ENCODE peak calls at places on chromosome 10, in six cellular contexts. One of them, this sample, is unnamed. For H3K27me3, the result is how much of the 10 kb centered on the place peaks cover.

GRCh38 chr10:11035318-11035920 is 17.7 kb downstream of the CELF2 start:
- DNase-seq in SJSA1: no peak
- DNase-seq in adrenal gland: peak
- DNase-seq in fibroblast of lung: peak
- DNase-seq in heart right ventricle: peak
- DNase-seq in CD8-positive, alpha-beta T cell: no peak
- DNase-seq in this sample: no peak

GRCh38 chr10:49300140-49300974 is 1.4 kb downstream of the C10orf71 start:
- DNase-seq in SJSA1: no peak
- DNase-seq in adrenal gland: peak
- DNase-seq in fibroblast of lung: peak
- DNase-seq in heart right ventricle: peak
- DNase-seq in CD8-positive, alpha-beta T cell: no peak
- DNase-seq in this sample: no peak

GRCh38 chr10:133260895-133261725 is 15.6 kb downstream of the ADAM8 start:
- DNase-seq in SJSA1: peak
- DNase-seq in adrenal gland: peak
- DNase-seq in fibroblast of lung: no peak
- DNase-seq in heart right ventricle: peak
- DNase-seq in CD8-positive, alpha-beta T cell: no peak
- DNase-seq in this sample: no peak

GRCh38 chr10:114982989-114983388 is 45.0 kb downstream of the TRUB1 start:
- DNase-seq in SJSA1: no peak
- DNase-seq in adrenal gland: no peak
- DNase-seq in fibroblast of lung: no peak
- DNase-seq in heart right ventricle: no peak
- DNase-seq in CD8-positive, alpha-beta T cell: no peak
- DNase-seq in this sample: no peak

GRCh38 chr10:3115685-3116084 is 48.3 kb downstream of the PFKP start:
- DNase-seq in SJSA1: no peak
- DNase-seq in adrenal gland: no peak
- DNase-seq in fibroblast of lung: no peak
- DNase-seq in heart right ventricle: no peak
- DNase-seq in CD8-positive, alpha-beta T cell: no peak
- DNase-seq in this sample: no peak

GRCh38 chr10:119723624-119724023 is 2.2 kb upstream of the INPP5F start:
- DNase-seq in SJSA1: no peak
- DNase-seq in adrenal gland: no peak
- DNase-seq in fibroblast of lung: no peak
- DNase-seq in heart right ventricle: no peak
- DNase-seq in CD8-positive, alpha-beta T cell: no peak
- DNase-seq in this sample: no peak

GRCh38 chr10:93945814-93946213 is 47.9 kb upstream of the PLCE1 start:
- DNase-seq in SJSA1: no peak
- DNase-seq in adrenal gland: no peak
- DNase-seq in fibroblast of lung: peak
- DNase-seq in heart right ventricle: no peak
- DNase-seq in CD8-positive, alpha-beta T cell: no peak
- DNase-seq in this sample: no peak

GRCh38 chr10:86668297-86669165 is at the start of gene LDB3:
- DNase-seq in SJSA1: peak
- DNase-seq in adrenal gland: no peak
- DNase-seq in fibroblast of lung: peak
- DNase-seq in heart right ventricle: peak
- DNase-seq in CD8-positive, alpha-beta T cell: no peak
- DNase-seq in this sample: peak

GRCh38 chr10:113449151-113449695 is 103.6 kb upstream of the HABP2 start:
- DNase-seq in SJSA1: no peak
- DNase-seq in adrenal gland: no peak
- DNase-seq in fibroblast of lung: no peak
- DNase-seq in heart right ventricle: no peak
- DNase-seq in CD8-positive, alpha-beta T cell: no peak
- DNase-seq in this sample: no peak

GRCh38 chr10:124105594-124105993 is 12.2 kb upstream of the CHST15 start:
- DNase-seq in SJSA1: peak
- DNase-seq in adrenal gland: peak
- DNase-seq in fibroblast of lung: peak
- DNase-seq in heart right ventricle: no peak
- DNase-seq in CD8-positive, alpha-beta T cell: no peak
- DNase-seq in this sample: no peak

GRCh38 chr10:112136816-112137215 is 46.7 kb downstream of the GPAM start:
- DNase-seq in SJSA1: no peak
- DNase-seq in adrenal gland: no peak
- DNase-seq in fibroblast of lung: no peak
- DNase-seq in heart right ventricle: no peak
- DNase-seq in CD8-positive, alpha-beta T cell: no peak
- DNase-seq in this sample: no peak

GRCh38 chr10:124912052-124912435 is 29.9 kb upstream of the ZRANB1 start:
- DNase-seq in SJSA1: no peak
- DNase-seq in adrenal gland: peak
- DNase-seq in fibroblast of lung: no peak
- DNase-seq in heart right ventricle: no peak
- DNase-seq in CD8-positive, alpha-beta T cell: no peak
- DNase-seq in this sample: no peak

GRCh38 chr10:78420946-78421732 is 387.5 kb downstream of the RPS24 start:
- DNase-seq in SJSA1: no peak
- DNase-seq in adrenal gland: no peak
- DNase-seq in fibroblast of lung: no peak
- DNase-seq in heart right ventricle: no peak
- DNase-seq in CD8-positive, alpha-beta T cell: no peak
- DNase-seq in this sample: no peak

GRCh38 chr10:120746016-120746755 is 105.0 kb upstream of the WDR11 start:
- DNase-seq in SJSA1: no peak
- DNase-seq in adrenal gland: no peak
- DNase-seq in fibroblast of lung: no peak
- DNase-seq in heart right ventricle: no peak
- DNase-seq in CD8-positive, alpha-beta T cell: no peak
- DNase-seq in this sample: no peak

GRCh38 chr10:75399461-75400162 is 2.0 kb downstream of the ZNF503 start:
- DNase-seq in SJSA1: peak
- DNase-seq in adrenal gland: peak
- DNase-seq in fibroblast of lung: peak
- DNase-seq in heart right ventricle: peak
- DNase-seq in CD8-positive, alpha-beta T cell: peak
- DNase-seq in this sample: no peak

GRCh38 chr10:27783660-27784059 is 38.0 kb upstream of the MKX start:
- DNase-seq in SJSA1: peak
- DNase-seq in adrenal gland: no peak
- DNase-seq in fibroblast of lung: peak
- DNase-seq in heart right ventricle: peak
- DNase-seq in CD8-positive, alpha-beta T cell: peak
- DNase-seq in this sample: no peak

GRCh38 chr10:126288547-126289493 is 99.5 kb downstream of the ADAM12 start:
- DNase-seq in SJSA1: no peak
- DNase-seq in adrenal gland: no peak
- DNase-seq in fibroblast of lung: no peak
- DNase-seq in heart right ventricle: no peak
- DNase-seq in CD8-positive, alpha-beta T cell: no peak
- DNase-seq in this sample: no peak

GRCh38 chr10:71064413-71065118 is 147.8 kb upstream of the UNC5B start:
- DNase-seq in SJSA1: no peak
- DNase-seq in adrenal gland: no peak
- DNase-seq in fibroblast of lung: no peak
- DNase-seq in heart right ventricle: peak
- DNase-seq in CD8-positive, alpha-beta T cell: no peak
- DNase-seq in this sample: no peak

GRCh38 chr10:102324061-102324460 is 71.4 kb upstream of the NFKB2 start:
- DNase-seq in SJSA1: no peak
- DNase-seq in adrenal gland: no peak
- DNase-seq in fibroblast of lung: no peak
- DNase-seq in heart right ventricle: no peak
- DNase-seq in CD8-positive, alpha-beta T cell: no peak
- DNase-seq in this sample: no peak

GRCh38 chr10:35567951-35568350 is 37.2 kb upstream of the GJD4 start:
- DNase-seq in SJSA1: no peak
- DNase-seq in adrenal gland: no peak
- DNase-seq in fibroblast of lung: no peak
- DNase-seq in heart right ventricle: no peak
- DNase-seq in CD8-positive, alpha-beta T cell: no peak
- DNase-seq in this sample: no peak

GRCh38 chr10:61992683-61993629 is 91.5 kb downstream of the ARID5B start:
- DNase-seq in SJSA1: peak
- DNase-seq in adrenal gland: peak
- DNase-seq in fibroblast of lung: peak
- DNase-seq in heart right ventricle: peak
- DNase-seq in CD8-positive, alpha-beta T cell: peak
- DNase-seq in this sample: peak

GRCh38 chr10:28839600-28840007 is 162.3 kb downstream of the BAMBI start:
- DNase-seq in SJSA1: peak
- DNase-seq in adrenal gland: peak
- DNase-seq in fibroblast of lung: peak
- DNase-seq in heart right ventricle: peak
- DNase-seq in CD8-positive, alpha-beta T cell: no peak
- DNase-seq in this sample: no peak

GRCh38 chr10:24784923-24785322 is 61.2 kb upstream of the ARHGAP21 start:
- DNase-seq in SJSA1: no peak
- DNase-seq in adrenal gland: no peak
- DNase-seq in fibroblast of lung: no peak
- DNase-seq in heart right ventricle: no peak
- DNase-seq in CD8-positive, alpha-beta T cell: no peak
- DNase-seq in this sample: no peak

GRCh38 chr10:16996530-16996964 is 133.1 kb downstream of the CUBN start:
- DNase-seq in SJSA1: no peak
- DNase-seq in adrenal gland: no peak
- DNase-seq in fibroblast of lung: peak
- DNase-seq in heart right ventricle: no peak
- DNase-seq in CD8-positive, alpha-beta T cell: no peak
- DNase-seq in this sample: no peak

GRCh38 chr10:62818426-62819011 is 2.4 kb upstream of the EGR2 start:
- DNase-seq in SJSA1: no peak
- DNase-seq in adrenal gland: no peak
- DNase-seq in fibroblast of lung: no peak
- DNase-seq in heart right ventricle: peak
- DNase-seq in CD8-positive, alpha-beta T cell: no peak
- DNase-seq in this sample: no peak

GRCh38 chr10:5697342-5697741 is 12.7 kb downstream of the TASOR2 start:
- DNase-seq in SJSA1: no peak
- DNase-seq in adrenal gland: no peak
- DNase-seq in fibroblast of lung: no peak
- DNase-seq in heart right ventricle: no peak
- DNase-seq in CD8-positive, alpha-beta T cell: no peak
- DNase-seq in this sample: no peak

GRCh38 chr10:5694573-5694972 is 9.9 kb downstream of the TASOR2 start:
- DNase-seq in SJSA1: no peak
- DNase-seq in adrenal gland: no peak
- DNase-seq in fibroblast of lung: no peak
- DNase-seq in heart right ventricle: no peak
- DNase-seq in CD8-positive, alpha-beta T cell: no peak
- DNase-seq in this sample: no peak

GRCh38 chr10:5692476-5693358 is 8.1 kb downstream of the TASOR2 start:
- DNase-seq in SJSA1: no peak
- DNase-seq in adrenal gland: peak
- DNase-seq in fibroblast of lung: peak
- DNase-seq in heart right ventricle: peak
- DNase-seq in CD8-positive, alpha-beta T cell: peak
- DNase-seq in this sample: no peak

GRCh38 chr10:5688587-5688986 is 3.9 kb downstream of the TASOR2 start:
- DNase-seq in SJSA1: no peak
- DNase-seq in adrenal gland: no peak
- DNase-seq in fibroblast of lung: no peak
- DNase-seq in heart right ventricle: no peak
- DNase-seq in CD8-positive, alpha-beta T cell: no peak
- DNase-seq in this sample: no peak

DNA sequence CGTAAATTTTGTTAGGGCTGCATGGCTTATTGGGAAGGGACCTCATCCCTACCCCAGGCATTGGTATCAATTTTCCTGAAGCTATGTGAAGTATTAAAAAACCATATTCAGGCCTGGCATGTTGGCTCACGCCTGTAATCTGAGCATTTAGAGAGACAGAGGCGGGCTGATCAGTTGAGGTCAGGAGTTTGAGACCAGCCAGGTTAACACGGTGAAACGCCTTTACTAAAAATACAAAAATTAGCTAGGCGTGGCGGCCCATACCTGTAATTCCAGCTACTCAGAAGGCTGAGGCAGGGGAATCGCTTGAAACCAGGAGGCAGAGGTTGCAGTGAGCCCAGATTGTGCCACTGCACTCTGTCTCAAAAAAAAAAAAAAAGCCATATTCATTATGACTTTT is 7.1 kb downstream of the TASOR2 start:
- DNase-seq in SJSA1: no peak
- DNase-seq in adrenal gland: no peak
- DNase-seq in fibroblast of lung: no peak
- DNase-seq in heart right ventricle: no peak
- DNase-seq in CD8-positive, alpha-beta T cell: no peak
- DNase-seq in this sample: no peak
- H3K4me3 ChIP-seq in SJSA1: no peak
- H3K4me3 ChIP-seq in adrenal gland: peak
- H3K4me3 ChIP-seq in fibroblast of lung: peak
- H3K4me3 ChIP-seq in heart right ventricle: no peak
- H3K4me3 ChIP-seq in CD8-positive, alpha-beta T cell: no peak
- H3K4me3 ChIP-seq in this sample: peak

DNA sequence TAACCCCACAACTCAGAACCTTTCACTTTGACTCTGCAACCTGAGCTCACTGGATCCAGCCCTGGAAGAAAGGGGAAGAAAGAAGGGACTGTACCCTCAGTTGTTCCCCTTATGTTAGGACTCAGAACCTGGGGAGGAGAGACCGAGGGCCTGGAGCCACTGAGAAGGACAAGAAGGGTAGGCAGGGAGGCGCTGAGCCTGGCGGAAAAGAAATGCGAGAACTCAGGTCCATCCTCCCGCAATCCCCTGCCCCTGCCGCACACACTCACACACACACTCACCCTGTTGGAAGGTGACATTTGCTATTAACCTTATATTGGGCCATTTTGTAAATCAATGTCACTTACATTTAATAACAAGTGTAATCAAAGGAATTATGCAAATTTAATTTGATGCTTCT is 99.8 kb upstream of the PAX2 start:
- DNase-seq in SJSA1: no peak
- DNase-seq in adrenal gland: no peak
- DNase-seq in fibroblast of lung: no peak
- DNase-seq in heart right ventricle: no peak
- DNase-seq in CD8-positive, alpha-beta T cell: no peak
- DNase-seq in this sample: no peak
- H3K27me3 ChIP-seq in SJSA1: under half
- H3K27me3 ChIP-seq in adrenal gland: under half
- H3K27me3 ChIP-seq in fibroblast of lung: under half
- H3K27me3 ChIP-seq in heart right ventricle: half or more
- H3K27me3 ChIP-seq in CD8-positive, alpha-beta T cell: under half
- H3K27me3 ChIP-seq in this sample: under half

GRCh38 chr10:5034588-5034987 is 30.9 kb upstream of the AKR1C2 start:
- DNase-seq in SJSA1: no peak
- DNase-seq in adrenal gland: no peak
- DNase-seq in fibroblast of lung: no peak
- DNase-seq in heart right ventricle: no peak
- DNase-seq in CD8-positive, alpha-beta T cell: no peak
- DNase-seq in this sample: no peak
- H3K4me3 ChIP-seq in SJSA1: no peak
- H3K4me3 ChIP-seq in adrenal gland: no peak
- H3K4me3 ChIP-seq in fibroblast of lung: no peak
- H3K4me3 ChIP-seq in heart right ventricle: no peak
- H3K4me3 ChIP-seq in CD8-positive, alpha-beta T cell: no peak
- H3K4me3 ChIP-seq in this sample: no peak

DNA sequence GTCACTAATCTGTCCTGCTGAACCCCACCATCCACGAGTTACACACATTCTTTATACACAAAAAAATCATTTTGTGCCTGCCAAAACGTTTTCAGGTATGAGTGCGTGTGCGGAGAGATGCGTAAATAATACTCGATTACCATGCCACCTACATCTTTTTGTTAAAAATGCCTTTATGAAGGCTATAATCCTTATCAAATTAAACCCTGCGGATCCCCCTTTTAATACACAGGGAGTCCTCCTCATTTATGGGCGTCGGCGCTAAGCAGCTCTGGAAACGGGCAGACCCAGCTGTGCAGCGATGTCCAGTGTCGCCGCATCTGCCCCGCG is 130.2 kb downstream of the SPAG6 start:
- DNase-seq in SJSA1: no peak
- DNase-seq in adrenal gland: no peak
- DNase-seq in fibroblast of lung: no peak
- DNase-seq in heart right ventricle: no peak
- DNase-seq in CD8-positive, alpha-beta T cell: no peak
- DNase-seq in this sample: no peak
- H3K27me3 ChIP-seq in SJSA1: under half
- H3K27me3 ChIP-seq in adrenal gland: half or more
- H3K27me3 ChIP-seq in fibroblast of lung: under half
- H3K27me3 ChIP-seq in heart right ventricle: half or more
- H3K27me3 ChIP-seq in CD8-positive, alpha-beta T cell: under half
- H3K27me3 ChIP-seq in this sample: under half

This sample was measured in thoracic aorta.